ENCODE peak calls at places on chromosomes 4 and X, in seven cellular contexts. O is LNCaP clone FGC, X is GM12865, M is fibroblast of mammary gland, Q is AG09309, T is WTC11, F is foreskin fibroblast. D is an unnamed sample.

GRCh38 chr4:122639181-122639580 is 18.3 kb upstream of the IL21 start:
- DNase-seq in O (no peak), X (no peak), M (no peak), Q (no peak), T (no peak), F (no peak), D (no peak)

GRCh38 chr4:122978109-122978508 is 55.7 kb upstream of the NUDT6 start:
- DNase-seq in O (no peak), X (no peak), M (no peak), Q (no peak), T (no peak), F (no peak), D (no peak)

GRCh38 chrX:118215346-118215745 is 98.7 kb upstream of the KLHL13 start:
- DNase-seq in O (no peak), X (no peak), M (no peak), Q (no peak), T (no peak), F (no peak), D (no peak)

GRCh38 chr4:108375434-108375833 is 206.7 kb upstream of the LEF1 start:
- DNase-seq in O (no peak), X (no peak), M (no peak), Q (no peak), T (no peak), F (no peak), D (no peak)

GRCh38 chr4:139279723-139280620 is at the start of gene MGARP:
- DNase-seq in O (no peak), X (peak; percentile 17), M (peak; percentile 35), Q (no peak), T (peak; percentile 83), F (peak; percentile 33), D (no peak)

GRCh38 chr4:128553665-128554515 is 255.6 kb upstream of the JADE1 start:
- DNase-seq in O (peak; percentile 86), X (no peak), M (no peak), Q (no peak), T (no peak), F (no peak), D (no peak)

GRCh38 chr4:84327526-84327925 is 171.6 kb downstream of the NKX6-1 start:
- DNase-seq in O (no peak), X (no peak), M (no peak), Q (no peak), T (no peak), F (no peak), D (no peak)

GRCh38 chr4:73308286-73308685 is 49.7 kb upstream of the ANKRD17 start:
- DNase-seq in O (no peak), X (peak; percentile 18), M (peak; percentile 59), Q (no peak), T (no peak), F (peak; percentile 10), D (no peak)

DNA sequence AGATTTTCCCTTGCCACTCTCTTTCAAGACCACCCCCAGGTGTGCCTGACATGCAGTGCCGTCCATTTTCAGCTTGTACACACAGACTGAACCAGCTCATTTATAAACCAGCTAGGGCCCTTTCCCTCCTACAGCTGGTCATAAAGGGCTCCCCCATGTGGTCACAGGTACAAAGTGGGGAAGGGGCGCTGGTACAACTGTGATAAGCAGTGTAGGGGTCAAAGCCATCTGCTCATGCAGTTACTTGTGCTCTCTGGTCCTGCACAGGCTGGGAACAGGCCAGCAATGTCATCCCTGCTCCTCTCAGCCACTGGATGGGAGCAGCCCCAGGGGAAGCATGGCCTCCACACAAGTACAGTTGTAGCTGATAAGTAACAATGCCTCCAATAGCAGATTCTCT is 20.6 kb downstream of the GABRQ start:
- DNase-seq in O (no peak), X (no peak), M (no peak), Q (no peak), T (peak; percentile 38), F (no peak), D (no peak)
- TF ChIP-seq CTCF in O (no peak), X (no peak), M (no peak), Q (no peak), T (no peak), F (no peak), D (no peak)

DNA sequence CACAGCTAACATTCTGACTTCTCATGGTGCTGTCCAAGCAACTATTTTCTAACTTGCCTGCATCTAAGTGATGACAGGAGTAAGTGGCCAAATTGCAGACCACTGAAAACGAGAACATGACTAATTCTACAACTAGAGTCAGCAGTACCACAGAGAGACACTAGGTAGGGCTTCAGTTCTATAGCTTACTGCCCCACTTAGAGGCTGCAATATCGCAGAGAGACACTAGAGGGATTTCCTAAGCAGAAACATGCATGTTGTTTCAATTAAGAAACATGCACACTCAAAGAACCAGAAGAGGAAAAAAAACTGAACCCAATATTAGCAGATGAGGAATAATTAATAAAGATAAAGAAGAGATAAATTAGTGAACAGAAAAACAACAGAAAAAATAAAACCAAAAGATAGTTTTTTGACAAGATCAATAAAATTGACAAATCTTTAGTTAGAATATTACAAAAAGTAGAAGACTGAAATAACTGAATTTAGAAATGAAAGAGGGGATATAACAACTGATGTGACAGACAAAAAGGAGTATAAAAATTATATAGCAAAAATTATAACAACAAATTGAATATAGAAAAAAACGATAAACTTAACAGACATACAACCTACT is 100.8 kb downstream of the SPIN4 start:
- DNase-seq in O (peak; percentile 50), X (peak; percentile 86), M (peak; percentile 86), Q (peak; percentile 69), T (peak; percentile 25), F (peak; percentile 45), D (no peak)
- TF ChIP-seq CTCF in O (peak; percentile 79), X (peak; percentile 64), M (peak; percentile 98), Q (peak; percentile 81), T (peak; percentile 71), F (peak; percentile 83), D (peak; percentile 81)

GRCh38 chr4:26424838-26425237 is 65.4 kb downstream of the CCKAR start:
- DNase-seq in O (no peak), X (no peak), M (no peak), Q (no peak), T (no peak), F (no peak), D (no peak)
- TF ChIP-seq CTCF in O (peak; percentile 16), X (no peak), M (peak; percentile 18), Q (peak; percentile 12), T (no peak), F (no peak), D (no peak)

GRCh38 chrX:153502131-153502530 is 7.4 kb downstream of the BGN start:
- DNase-seq in O (no peak), X (no peak), M (no peak), Q (no peak), T (no peak), F (no peak), D (no peak)
- TF ChIP-seq CTCF in O (no peak), X (no peak), M (no peak), Q (no peak), T (no peak), F (no peak), D (no peak)

GRCh38 chr4:52172166-52172565 is 121.1 kb downstream of the SPATA18 start:
- DNase-seq in O (no peak), X (no peak), M (peak; percentile 36), Q (no peak), T (peak; percentile 14), F (no peak), D (no peak)
- TF ChIP-seq CTCF in O (peak; percentile 45), X (no peak), M (peak; percentile 42), Q (peak; percentile 28), T (no peak), F (peak; percentile 37), D (no peak)

DNA sequence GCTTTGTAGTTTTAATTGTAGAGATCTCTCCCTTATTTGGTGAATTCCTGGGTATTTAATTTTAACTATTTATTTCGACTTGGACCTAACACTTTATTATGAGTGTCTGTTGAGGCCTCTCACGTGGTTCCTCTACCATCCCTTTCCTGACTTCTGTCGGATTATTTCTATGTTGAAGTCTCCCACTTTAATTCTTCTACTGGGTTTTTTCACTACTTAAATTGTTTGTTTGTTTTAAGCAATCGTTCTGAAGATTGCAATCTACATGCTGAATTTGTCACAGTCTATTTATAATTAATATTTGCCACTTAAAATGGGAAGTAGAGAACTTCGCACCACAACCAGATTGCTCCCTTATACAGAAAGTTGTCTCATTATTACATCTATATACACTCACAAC is 20.8 kb upstream of the NKX1-1 start:
- DNase-seq in O (no peak), X (no peak), M (no peak), Q (no peak), T (no peak), F (no peak), D (no peak)
- TF ChIP-seq CTCF in O (no peak), X (no peak), M (no peak), Q (no peak), T (no peak), F (no peak), D (no peak)

DNA sequence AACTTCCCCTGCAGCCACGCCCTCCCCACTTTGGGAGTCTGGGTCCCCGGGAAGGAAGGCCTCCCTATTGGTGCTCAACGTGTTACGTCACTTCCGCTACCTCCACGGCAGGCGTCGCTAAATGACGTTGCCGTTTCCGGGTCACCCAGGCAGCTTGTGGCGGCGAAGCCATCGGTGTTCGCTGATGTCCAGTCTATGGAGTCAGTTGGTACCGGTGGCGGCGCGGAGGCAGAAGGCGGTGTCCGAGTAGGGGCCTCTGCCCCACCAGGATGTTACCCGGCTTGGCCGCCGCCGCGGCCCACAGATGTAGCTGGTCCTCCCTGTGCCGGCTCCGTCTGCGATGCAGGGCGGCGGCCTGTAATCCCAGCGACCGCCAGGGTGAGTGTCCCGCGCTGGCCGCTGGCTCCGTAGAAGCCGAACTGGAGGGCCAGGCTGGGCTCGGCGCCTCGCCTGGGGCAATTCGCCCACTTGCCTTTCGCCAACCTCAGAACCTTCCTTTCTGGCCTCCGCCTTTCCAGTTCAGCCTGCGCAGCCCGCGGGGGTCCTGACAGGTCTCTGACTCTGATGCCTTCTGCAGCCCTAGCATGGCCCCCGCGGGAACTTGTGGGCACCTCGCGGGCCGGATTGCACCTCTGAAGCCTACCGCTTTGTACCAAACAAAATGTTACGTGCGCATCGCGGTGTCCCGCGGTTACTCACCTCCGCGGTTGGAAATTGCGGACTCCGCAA is at the start of gene SLC30A9:
- DNase-seq in O (peak; percentile 92), X (peak; percentile 95), M (peak; percentile 93), Q (peak; percentile 70), T (peak; percentile 92), F (peak; percentile 91), D (peak; percentile 87)
- TF ChIP-seq CTCF in O (peak; percentile 12), X (no peak), M (no peak), Q (peak; percentile 35), T (no peak), F (peak; percentile 29), D (peak; percentile 33)

GRCh38 chrX:22343192-22343591 is 70.5 kb downstream of the CBLL2 start:
- DNase-seq in O (no peak), X (no peak), M (no peak), Q (no peak), T (no peak), F (no peak), D (no peak)
- TF ChIP-seq CTCF in O (no peak), X (no peak), M (no peak), Q (no peak), T (no peak), F (no peak), D (no peak)

D was measured in natural killer cell.